ENCODE peak calls at places on chromosome 12, in six cellular contexts. O is HepG2, G is K562, Z is HCT116, Q is H1, I is GM12878. N is an unnamed sample. For H3K36me3, the result is how much of the 10 kb centered on the place peaks cover.

GRCh38 chr12:120702629-120703028 is 7.6 kb upstream of the UNC119B start:
- DNase-seq in O (peak), G (no peak), Z (no peak), Q (no peak), I (no peak), N (no peak)

GRCh38 chr12:107131832-107132616 is 38.7 kb upstream of the CRY1 start:
- DNase-seq in O (peak), G (peak), Z (peak), Q (peak), I (no peak), N (peak)

GRCh38 chr12:95637471-95638155 is 86.3 kb upstream of the USP44 start:
- DNase-seq in O (no peak), G (no peak), Z (no peak), Q (no peak), I (no peak), N (no peak)

GRCh38 chr12:120710805-120711296 is 593 bp downstream of the UNC119B start:
- DNase-seq in O (no peak), G (peak), Z (no peak), Q (no peak), I (no peak), N (no peak)

GRCh38 chr12:93089805-93090569 is 160.9 kb upstream of the EEA1 start:
- DNase-seq in O (no peak), G (peak), Z (peak), Q (no peak), I (no peak), N (no peak)

GRCh38 chr12:12349711-12350665 is at the start of gene MANSC1:
- DNase-seq in O (peak), G (peak), Z (no peak), Q (no peak), I (no peak), N (peak)

GRCh38 chr12:131527736-131528135 is 183.2 kb upstream of the SFSWAP start:
- DNase-seq in O (no peak), G (no peak), Z (no peak), Q (no peak), I (no peak), N (no peak)

GRCh38 chr12:109154485-109155438 is 38.4 kb downstream of the ACACB start:
- DNase-seq in O (peak), G (peak), Z (peak), Q (peak), I (peak), N (peak)

GRCh38 chr12:28710882-28711281 is 438.2 kb upstream of the FAR2 start:
- DNase-seq in O (no peak), G (no peak), Z (no peak), Q (no peak), I (no peak), N (no peak)

GRCh38 chr12:43912851-43913250 is 77.0 kb downstream of the TMEM117 start:
- DNase-seq in O (no peak), G (no peak), Z (no peak), Q (no peak), I (no peak), N (no peak)

GRCh38 chr12:116959845-116960514 is 49.2 kb downstream of the FBXW8 start:
- DNase-seq in O (no peak), G (no peak), Z (no peak), Q (no peak), I (peak), N (no peak)

GRCh38 chr12:27279836-27280235 is 35.8 kb downstream of the STK38L start:
- DNase-seq in O (no peak), G (no peak), Z (no peak), Q (no peak), I (no peak), N (no peak)

GRCh38 chr12:51393676-51394545 is 2.7 kb upstream of the GALNT6 start:
- DNase-seq in O (no peak), G (no peak), Z (no peak), Q (no peak), I (no peak), N (no peak)

DNA sequence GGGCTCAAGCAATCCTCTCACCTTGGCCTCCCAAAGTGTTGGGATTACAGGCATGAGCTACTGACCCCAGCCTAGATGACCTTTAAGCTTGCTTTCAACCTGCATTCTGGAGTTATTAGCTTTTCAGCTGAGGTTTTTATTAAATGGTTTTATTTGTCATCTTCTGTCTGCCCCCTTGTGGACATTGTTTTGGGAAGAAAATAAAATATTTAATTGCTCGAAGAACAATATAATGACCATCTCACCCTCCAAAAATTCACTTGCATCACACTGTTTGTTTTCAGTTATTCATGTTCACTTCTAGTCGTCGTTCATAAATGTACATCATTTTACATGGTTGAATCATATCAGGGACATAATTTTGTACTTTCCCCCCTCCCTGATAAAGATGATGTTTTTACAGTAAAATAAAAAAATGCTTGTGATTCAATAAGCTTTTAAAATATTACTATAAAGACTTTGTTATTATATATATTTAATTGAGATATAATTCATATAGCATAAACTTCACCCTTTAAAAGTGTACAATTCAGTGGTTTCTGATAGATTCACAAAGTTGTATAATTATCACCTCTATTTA is 10.1 kb upstream of the SPATS2 start:
- DNase-seq in O (no peak), G (no peak), Z (no peak), Q (no peak), I (no peak), N (no peak)
- TF ChIP-seq ZNF274 in O (no peak), G (no peak), Z (no peak), Q (no peak), I (no peak), N (no peak)

DNA sequence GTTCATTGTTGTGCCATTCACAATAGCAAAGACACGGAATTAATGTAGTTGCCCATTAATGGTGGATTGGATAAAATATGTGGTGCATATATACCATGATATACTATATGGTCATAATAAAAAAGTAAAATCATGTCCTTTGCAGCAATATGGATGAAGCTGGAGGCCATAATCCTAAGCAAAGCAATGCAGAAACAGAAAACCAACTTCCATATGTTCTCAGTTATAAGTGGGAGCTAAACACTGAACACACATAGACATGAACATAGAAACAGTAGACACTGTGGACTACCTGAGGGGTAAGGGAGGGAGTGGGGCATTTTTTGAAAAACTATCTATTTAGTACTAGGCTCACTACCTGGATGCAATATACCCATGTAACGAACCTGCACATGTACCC is 3.0 kb upstream of the ERP27 start:
- DNase-seq in O (no peak), G (no peak), Z (no peak), Q (no peak), I (no peak), N (no peak)
- H3K36me3 ChIP-seq in O (under half), G (under half), Z (under half), Q (under half), I (under half), N (under half)

DNA sequence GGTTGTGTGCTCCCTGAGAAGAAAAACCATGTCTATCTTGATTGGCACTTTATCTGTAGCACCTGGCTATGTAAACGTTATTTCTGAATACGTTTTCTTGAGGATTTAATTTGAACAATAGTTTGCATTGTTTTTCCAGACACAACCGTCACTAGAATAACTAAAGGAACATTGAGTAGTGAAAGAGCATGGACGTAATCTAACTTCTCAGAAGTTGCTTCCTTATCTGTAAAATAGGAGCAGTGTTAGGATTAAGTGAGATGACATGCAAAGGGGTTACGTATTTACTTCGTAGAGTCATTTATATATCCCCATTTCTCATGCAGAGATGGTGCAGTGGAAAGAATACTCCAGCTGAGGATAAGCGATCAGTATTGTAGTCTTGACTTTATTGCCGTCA is 8.1 kb downstream of the AEBP2 start:
- DNase-seq in O (no peak), G (no peak), Z (no peak), Q (no peak), I (no peak), N (no peak)
- TF ChIP-seq ZNF274 in O (no peak), G (no peak), Z (no peak), Q (no peak), I (no peak), N (no peak)

GRCh38 chr12:45421736-45422135 is 205.8 kb downstream of the ANO6 start:
- DNase-seq in O (no peak), G (no peak), Z (no peak), Q (no peak), I (no peak), N (no peak)
- H3K36me3 ChIP-seq in O (under half), G (under half), Z (under half), Q (under half), I (under half), N (half or more)

N was measured in NT2/D1.